ENCODE peak calls at places on chromosomes 4 and X, in four cellular contexts. L is effector CD4-positive, alpha-beta T cell; P is occipital lobe; S is smooth muscle cell of the brain vasculature. U is an unnamed sample.
A peak's percentile ranks its signal among the peaks of the same experiment; 100 is the strongest.

GRCh38 chrX:13463608-13464007 is 105.8 kb upstream of the EGFL6 start:
- DNase-seq in L (no peak), P (no peak), S (peak; percentile 45), U (no peak)

GRCh38 chrX:39073131-39073530 is 271.9 kb downstream of the MID1IP1 start:
- DNase-seq in L (no peak), P (no peak), S (no peak), U (no peak)

GRCh38 chr4:39932776-39933402 is 44.8 kb downstream of the PDS5A start:
- DNase-seq in L (no peak), P (no peak), S (no peak), U (no peak)

GRCh38 chr4:47784222-47784621 is 53.6 kb downstream of the CORIN start:
- DNase-seq in L (no peak), P (no peak), S (no peak), U (no peak)

GRCh38 chr4:105994061-105994460 is 98.8 kb downstream of the NPNT start:
- DNase-seq in L (no peak), P (no peak), S (no peak), U (no peak)

GRCh38 chr4:8559524-8560264 is 20.5 kb upstream of the GPR78 start:
- DNase-seq in L (no peak), P (no peak), S (no peak), U (no peak)

GRCh38 chr4:18847276-18847890 is 825.8 kb upstream of the LCORL start:
- DNase-seq in L (no peak), P (no peak), S (no peak), U (no peak)

GRCh38 chr4:143558823-143559756 is 45.6 kb downstream of the SMARCA5 start:
- DNase-seq in L (peak; percentile 56), P (no peak), S (peak; percentile 13), U (peak; percentile 47)

GRCh38 chr4:101114936-101115372 is 232.4 kb downstream of the PPP3CA start:
- DNase-seq in L (no peak), P (no peak), S (no peak), U (peak; percentile 25)

GRCh38 chr4:6385288-6385687 is 87.1 kb downstream of the PPP2R2C start:
- DNase-seq in L (no peak), P (no peak), S (no peak), U (no peak)

GRCh38 chrX:67544281-67544680 is 460 bp downstream of the AR start:
- DNase-seq in L (no peak), P (no peak), S (no peak), U (no peak)

GRCh38 chr4:92305148-92305877 is 1.5 kb downstream of the GRID2 start:
- DNase-seq in L (no peak), P (peak; percentile 76), S (peak; percentile 6), U (no peak)

GRCh38 chr4:89788243-89789072 is 48.5 kb downstream of the SNCA start:
- DNase-seq in L (no peak), P (no peak), S (no peak), U (no peak)

GRCh38 chr4:139450586-139450985 is 3.3 kb upstream of the RAB33B start:
- DNase-seq in L (no peak), P (no peak), S (no peak), U (no peak)

GRCh38 chrX:136546369-136546768 is 14.4 kb downstream of the VGLL1 start:
- DNase-seq in L (no peak), P (no peak), S (no peak), U (no peak)

GRCh38 chr4:3107271-3108185 is 33.0 kb downstream of the HTT start:
- DNase-seq in L (no peak), P (no peak), S (no peak), U (no peak)

GRCh38 chr4:41178372-41179085 is 35.8 kb downstream of the APBB2 start:
- DNase-seq in L (no peak), P (no peak), S (peak; percentile 69), U (no peak)

GRCh38 chr4:169030575-169030982 is 20.5 kb upstream of the CBR4 start:
- DNase-seq in L (no peak), P (no peak), S (no peak), U (no peak)

GRCh38 chrX:124720532-124720931 is 374.2 kb downstream of the SH2D1A start:
- DNase-seq in L (no peak), P (no peak), S (no peak), U (no peak)

GRCh38 chrX:40651620-40652223 is 4.4 kb upstream of the CXorf38 start:
- DNase-seq in L (peak; percentile 76), P (peak; percentile 22), S (peak; percentile 53), U (no peak)

GRCh38 chr4:168634276-168634802 is 137.5 kb downstream of the PALLD start:
- DNase-seq in L (no peak), P (no peak), S (peak; percentile 88), U (no peak)

U was measured in Panc1.